ENCODE peak calls at places on chromosomes 4 and X, in seven cellular contexts. L is thyroid gland, P is heart left ventricle, D is A549, E is K562, A is upper lobe of left lung, S is tibial nerve. N is an unnamed sample. For H3K9me3, the result is how much of the 10 kb centered on the place peaks cover.

GRCh38 chrX:56800801-56801200 is 71.8 kb downstream of the NBDY start:
- DNase-seq in L (no peak), P (no peak), D (no peak), E (no peak), A (peak), S (no peak), N (peak)

GRCh38 chr4:8349664-8350225 is 80.2 kb downstream of the HTRA3 start:
- DNase-seq in L (no peak), P (no peak), D (no peak), E (no peak), A (no peak), S (no peak), N (no peak)

GRCh38 chrX:45771114-45771513 is 570.4 kb upstream of the DIPK2B start:
- DNase-seq in L (no peak), P (no peak), D (peak), E (no peak), A (peak), S (no peak), N (no peak)

GRCh38 chr4:90238141-90238540 is 110.9 kb downstream of the CCSER1 start:
- DNase-seq in L (no peak), P (no peak), D (no peak), E (no peak), A (no peak), S (no peak), N (no peak)

GRCh38 chr4:48570646-48571220 is 80.7 kb downstream of the ZAR1 start:
- DNase-seq in L (no peak), P (no peak), D (no peak), E (no peak), A (no peak), S (no peak), N (no peak)

GRCh38 chr4:152572417-152573086 is 36.7 kb upstream of the FBXW7 start:
- DNase-seq in L (no peak), P (no peak), D (peak), E (no peak), A (no peak), S (no peak), N (no peak)

GRCh38 chr4:1491630-1492457 is 85.6 kb upstream of the NKX1-1 start:
- DNase-seq in L (no peak), P (no peak), D (no peak), E (no peak), A (no peak), S (no peak), N (no peak)

GRCh38 chrX:110983024-110983423 is 113.0 kb upstream of the PAK3 start:
- DNase-seq in L (no peak), P (no peak), D (no peak), E (no peak), A (no peak), S (no peak), N (no peak)

GRCh38 chrX:153727108-153727931 is 2.7 kb downstream of the ABCD1 start:
- DNase-seq in L (peak), P (peak), D (no peak), E (no peak), A (peak), S (peak), N (peak)

GRCh38 chrX:153725832-153726285 is 1.2 kb downstream of the ABCD1 start:
- DNase-seq in L (no peak), P (no peak), D (no peak), E (no peak), A (no peak), S (peak), N (no peak)

GRCh38 chrX:153728951-153729631 is 4.4 kb downstream of the ABCD1 start:
- DNase-seq in L (no peak), P (no peak), D (no peak), E (no peak), A (no peak), S (no peak), N (peak)

GRCh38 chrX:153726286-153727107 is 1.8 kb downstream of the ABCD1 start:
- DNase-seq in L (peak), P (peak), D (no peak), E (peak), A (peak), S (peak), N (peak)

DNA sequence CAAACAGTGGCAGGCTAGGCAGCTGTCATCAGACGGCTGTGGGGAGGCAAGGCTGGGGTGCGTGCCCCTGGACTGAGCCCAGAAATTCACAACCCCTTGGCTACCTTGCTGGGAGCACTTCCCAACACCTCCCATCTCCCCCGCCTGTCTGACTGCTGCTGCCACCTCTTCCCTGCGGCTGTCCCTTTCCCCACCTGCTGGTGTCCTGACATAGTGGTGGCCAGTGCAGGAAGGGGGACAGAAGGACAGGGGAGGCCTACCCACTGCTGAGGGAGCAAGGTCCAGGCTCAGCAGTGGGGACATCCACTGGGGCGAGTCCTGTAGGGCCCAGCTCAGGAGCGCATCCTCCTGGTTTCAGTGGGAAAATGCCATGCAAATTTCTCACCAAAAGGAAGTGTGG is 3.4 kb downstream of the ABCD1 start:
- DNase-seq in L (no peak), P (no peak), D (no peak), E (no peak), A (no peak), S (no peak), N (peak)
- H3K9me3 ChIP-seq in L (under half), P (under half), D (under half), E (under half), A (under half), S (under half), N (under half)

DNA sequence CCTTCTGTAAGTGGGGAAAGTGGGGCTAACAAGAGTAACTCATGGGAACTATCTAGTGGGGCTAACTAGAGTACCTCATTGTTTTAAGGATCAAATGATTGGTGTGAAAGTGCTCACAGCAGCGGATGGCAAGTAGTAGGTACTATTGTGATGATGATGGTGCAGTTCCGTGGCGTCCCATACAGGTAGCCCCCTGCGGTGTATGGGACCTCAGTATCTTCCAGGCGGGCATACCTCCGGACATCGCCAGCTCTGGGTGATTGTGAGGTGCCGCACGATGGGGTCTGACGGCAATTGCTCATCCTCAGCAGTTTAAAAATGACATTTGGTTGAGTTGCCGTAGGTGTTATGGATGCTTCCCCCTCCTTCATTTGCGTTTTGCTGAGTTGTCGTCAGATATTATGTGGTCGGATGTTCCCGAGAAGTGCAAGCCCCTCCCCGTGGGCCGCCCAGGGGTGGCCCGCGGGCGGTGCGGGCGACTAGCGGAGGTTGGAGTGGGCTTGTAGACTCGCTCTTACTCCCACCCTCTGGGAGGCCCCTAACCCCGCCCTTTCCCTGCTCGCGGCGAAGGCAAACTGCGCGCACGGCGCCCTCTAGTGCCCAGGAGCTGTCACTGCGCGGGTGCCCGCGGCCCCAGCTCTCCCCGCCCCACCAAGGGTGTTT is 18.3 kb upstream of the GPR101 start:
- DNase-seq in L (peak), P (peak), D (peak), E (peak), A (peak), S (no peak), N (peak)
- H3K4me3 ChIP-seq in L (no peak), P (peak), D (peak), E (peak), A (peak), S (peak), N (peak)

DNA sequence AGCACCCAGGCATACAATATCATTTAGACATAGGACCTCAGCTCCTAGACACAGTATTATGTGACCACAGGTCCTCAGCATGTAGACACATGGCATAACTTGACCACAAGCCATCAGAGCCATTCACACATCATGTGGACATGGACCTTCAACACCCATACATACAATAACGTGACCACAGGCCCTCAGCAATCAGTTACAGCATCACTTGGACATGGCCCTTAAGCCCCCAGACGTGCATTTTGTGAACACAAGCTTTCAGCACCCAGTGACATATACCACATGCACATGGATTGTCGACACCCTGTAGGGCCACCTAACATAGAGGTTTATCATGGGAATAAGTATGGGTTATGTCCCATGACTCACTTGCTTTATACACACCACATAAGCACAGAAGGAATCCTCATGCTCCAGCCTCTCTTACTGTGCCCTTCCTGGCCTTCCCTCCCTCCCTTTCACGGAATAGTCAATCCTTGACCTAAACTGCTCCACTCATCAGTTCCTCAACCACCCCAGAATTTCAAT is 1.9 kb downstream of the TSPYL2 start:
- DNase-seq in L (no peak), P (no peak), D (no peak), E (no peak), A (no peak), S (no peak), N (no peak)
- TF ChIP-seq POLR2A in L (no peak), P (no peak), D (no peak), E (no peak), A (no peak), S (no peak), N (no peak)

GRCh38 chrX:10119399-10119990 is 37.3 kb upstream of the CLCN4 start:
- DNase-seq in L (peak), P (peak), D (peak), E (peak), A (peak), S (peak), N (peak)

GRCh38 chrX:10117864-10118377 is 38.9 kb upstream of the CLCN4 start:
- DNase-seq in L (no peak), P (no peak), D (no peak), E (no peak), A (no peak), S (no peak), N (no peak)

GRCh38 chrX:10115082-10115481 is 41.7 kb upstream of the CLCN4 start:
- DNase-seq in L (no peak), P (no peak), D (no peak), E (no peak), A (no peak), S (no peak), N (no peak)

GRCh38 chrX:10118530-10118929 is 38.2 kb upstream of the CLCN4 start:
- DNase-seq in L (no peak), P (no peak), D (no peak), E (no peak), A (no peak), S (no peak), N (no peak)

DNA sequence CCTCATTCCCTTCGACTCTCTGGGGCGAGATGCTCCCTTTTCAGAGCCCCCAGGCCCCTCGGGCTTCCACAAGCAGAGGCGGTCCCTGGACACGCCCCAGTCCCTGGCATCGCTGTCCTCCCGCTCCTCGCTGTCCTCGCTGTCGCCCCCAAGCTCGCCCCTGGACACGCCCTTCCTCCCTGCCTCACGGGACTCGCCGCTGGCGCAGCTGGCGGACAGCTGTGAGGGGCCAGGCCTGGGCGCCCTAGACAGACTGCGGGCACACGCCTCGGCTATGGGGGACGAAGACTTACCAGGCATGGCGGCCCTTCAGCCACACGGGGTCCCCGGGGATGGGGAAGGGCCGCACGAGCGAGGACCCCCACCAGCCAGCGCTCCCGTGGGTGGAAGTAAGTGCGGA is 39.5 kb upstream of the CLCN4 start:
- DNase-seq in L (no peak), P (no peak), D (no peak), E (no peak), A (no peak), S (no peak), N (peak)
- H3K9me3 ChIP-seq in L (under half), P (under half), D (under half), E (under half), A (under half), S (under half), N (under half)

GRCh38 chr4:30380404-30380998 is 339.7 kb upstream of the PCDH7 start:
- DNase-seq in L (no peak), P (no peak), D (peak), E (peak), A (no peak), S (no peak), N (no peak)
- H3K4me3 ChIP-seq in L (no peak), P (no peak), D (no peak), E (no peak), A (no peak), S (no peak), N (no peak)

GRCh38 chr4:26288308-26288982 is 32.4 kb upstream of the RBPJ start:
- DNase-seq in L (no peak), P (no peak), D (peak), E (no peak), A (peak), S (no peak), N (no peak)
- TF ChIP-seq POLR2A in L (no peak), P (no peak), D (no peak), E (no peak), A (no peak), S (no peak), N (no peak)

GRCh38 chrX:152639426-152639825 is 1.7 kb downstream of the GABRQ start:
- DNase-seq in L (no peak), P (no peak), D (no peak), E (no peak), A (no peak), S (no peak), N (no peak)

GRCh38 chrX:152640039-152640818 is 2.5 kb downstream of the GABRQ start:
- DNase-seq in L (no peak), P (no peak), D (no peak), E (peak), A (no peak), S (no peak), N (no peak)

GRCh38 chrX:152641996-152642395 is 4.3 kb downstream of the GABRQ start:
- DNase-seq in L (no peak), P (no peak), D (peak), E (peak), A (no peak), S (no peak), N (no peak)

GRCh38 chrX:152641256-152641875 is 3.7 kb downstream of the GABRQ start:
- DNase-seq in L (no peak), P (no peak), D (no peak), E (no peak), A (no peak), S (no peak), N (no peak)

GRCh38 chrX:152642931-152643525 is 5.3 kb downstream of the GABRQ start:
- DNase-seq in L (no peak), P (no peak), D (no peak), E (no peak), A (no peak), S (no peak), N (no peak)
- H3K9me3 ChIP-seq in L (under half), P (under half), D (under half), E (under half), A (under half), S (under half), N (under half)

GRCh38 chr4:11426003-11426402 is 2.7 kb downstream of the HS3ST1 start:
- DNase-seq in L (no peak), P (no peak), D (no peak), E (no peak), A (no peak), S (no peak), N (no peak)

GRCh38 chr4:11426716-11427115 is 2.0 kb downstream of the HS3ST1 start:
- DNase-seq in L (no peak), P (no peak), D (no peak), E (no peak), A (no peak), S (no peak), N (no peak)

GRCh38 chr4:11428161-11428700 is 463 bp downstream of the HS3ST1 start:
- DNase-seq in L (no peak), P (no peak), D (no peak), E (no peak), A (peak), S (no peak), N (peak)

GRCh38 chr4:11428701-11429571 is at the start of gene HS3ST1:
- DNase-seq in L (peak), P (peak), D (peak), E (no peak), A (peak), S (peak), N (peak)

DNA sequence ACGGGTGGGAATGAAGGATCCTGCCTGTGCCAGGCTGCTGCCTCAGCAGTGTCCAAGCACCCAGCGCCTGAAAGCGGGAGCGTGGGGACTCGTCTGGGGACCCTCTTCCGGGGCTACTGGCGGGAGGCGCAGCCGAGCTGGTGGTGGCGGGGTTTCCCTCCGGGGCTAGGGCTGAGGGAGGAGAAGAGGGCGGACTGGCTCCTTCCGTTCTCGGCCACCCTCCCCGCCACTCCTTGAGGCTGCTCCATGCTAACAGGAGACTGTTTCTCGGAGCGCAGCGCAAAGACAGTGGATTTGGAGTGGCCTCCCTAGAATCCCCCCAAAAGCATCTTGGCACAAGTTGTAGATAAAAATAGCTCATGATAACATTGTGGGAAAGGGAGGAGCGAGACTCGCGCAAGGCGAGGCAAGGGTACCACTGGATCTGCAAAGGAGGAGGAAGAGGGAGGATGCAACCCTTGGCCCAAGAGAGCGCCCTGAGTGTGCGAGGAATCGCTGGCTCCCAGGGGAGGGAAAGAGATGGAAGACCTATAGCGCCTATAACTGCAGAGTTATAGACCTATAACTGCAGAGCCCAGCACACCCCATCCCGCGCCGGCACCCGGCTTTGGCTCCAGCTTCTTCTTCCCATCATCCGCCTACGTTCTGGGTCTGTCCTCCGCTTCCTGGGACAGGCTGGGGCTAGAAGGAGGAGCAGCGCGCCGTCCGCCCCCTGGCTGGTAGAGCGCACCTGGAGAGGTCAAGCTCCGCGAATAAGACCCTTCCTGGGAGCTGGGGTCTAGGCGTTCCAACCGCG is 1.3 kb downstream of the HS3ST1 start:
- DNase-seq in L (no peak), P (no peak), D (no peak), E (no peak), A (no peak), S (no peak), N (peak)
- H3K4me3 ChIP-seq in L (no peak), P (peak), D (no peak), E (no peak), A (peak), S (peak), N (peak)

GRCh38 chr4:140150636-140150885 is 3.4 kb downstream of the MAML3 start:
- DNase-seq in L (peak), P (no peak), D (no peak), E (no peak), A (peak), S (peak), N (no peak)
- TF ChIP-seq POLR2A in L (no peak), P (no peak), D (peak), E (no peak), A (no peak), S (no peak), N (no peak)

GRCh38 chrX:148290937-148291336 is 209.5 kb upstream of the AFF2 start:
- DNase-seq in L (no peak), P (no peak), D (no peak), E (no peak), A (no peak), S (no peak), N (no peak)
- H3K9me3 ChIP-seq in L (under half), P (under half), D (under half), E (under half), A (under half), S (under half), N (under half)